ENCODE peak calls at places on chromosomes 6 and 20, in nine cellular contexts. Y is fibroblast of mammary gland, G is A673, S is mammary epithelial cell, I is HCT116, E is tibial nerve, M is AG04450, Z is left ventricle myocardium inferior, W is fibroblast of lung. K is an unnamed sample.

GRCh38 chr6:31680841-31681671 is at the start of gene LY6G5C:
- DNase-seq in Y (peak; percentile 91), G (peak; percentile 86), S (peak; percentile 69), I (peak; percentile 73), E (peak; percentile 70), M (peak; percentile 91), Z (peak; percentile 77), W (peak; percentile 85), K (peak; percentile 90)

GRCh38 chr6:90500458-90500857 is 86.4 kb downstream of the MAP3K7 start:
- DNase-seq in Y (no peak), G (peak; percentile 23), S (peak; percentile 44), I (no peak), E (no peak), M (no peak), Z (no peak), W (no peak), K (no peak)

GRCh38 chr6:16318538-16318937 is 80.2 kb downstream of the GMPR start:
- DNase-seq in Y (peak; percentile 90), G (no peak), S (peak; percentile 60), I (no peak), E (no peak), M (no peak), Z (no peak), W (peak; percentile 94), K (peak; percentile 87)

GRCh38 chr6:11006060-11006459 is 38.0 kb downstream of the ELOVL2 start:
- DNase-seq in Y (peak; percentile 19), G (no peak), S (no peak), I (no peak), E (no peak), M (no peak), Z (no peak), W (no peak), K (no peak)

GRCh38 chr20:44908987-44909871 is 631 bp upstream of the PABPC1L start:
- DNase-seq in Y (no peak), G (no peak), S (no peak), I (no peak), E (no peak), M (no peak), Z (no peak), W (no peak), K (no peak)

GRCh38 chr20:63819224-63819917 is 11.7 kb downstream of the ZBTB46 start:
- DNase-seq in Y (peak; percentile 28), G (peak; percentile 65), S (no peak), I (no peak), E (no peak), M (no peak), Z (peak; percentile 44), W (no peak), K (peak; percentile 71)

GRCh38 chr6:135604035-135604865 is 106.7 kb upstream of the AHI1 start:
- DNase-seq in Y (no peak), G (no peak), S (no peak), I (no peak), E (no peak), M (no peak), Z (no peak), W (no peak), K (no peak)

GRCh38 chr20:18754030-18754659 is 59.4 kb upstream of the SCP2D1 start:
- DNase-seq in Y (no peak), G (no peak), S (no peak), I (no peak), E (no peak), M (no peak), Z (no peak), W (peak; percentile 5), K (no peak)

GRCh38 chr6:137491478-137491877 is 2.7 kb downstream of the OLIG3 start:
- DNase-seq in Y (no peak), G (no peak), S (no peak), I (no peak), E (no peak), M (no peak), Z (no peak), W (no peak), K (no peak)

GRCh38 chr20:61252601-61253263 is 671 bp downstream of the CDH4 start:
- DNase-seq in Y (no peak), G (peak; percentile 24), S (peak; percentile 32), I (no peak), E (no peak), M (no peak), Z (no peak), W (peak; percentile 45), K (peak; percentile 43)

GRCh38 chr6:34684919-34685318 is 11.6 kb downstream of the ILRUN start:
- DNase-seq in Y (no peak), G (no peak), S (no peak), I (no peak), E (no peak), M (no peak), Z (no peak), W (no peak), K (no peak)

GRCh38 chr6:34679552-34680255 is 16.9 kb downstream of the ILRUN start:
- DNase-seq in Y (peak; percentile 33), G (peak; percentile 43), S (no peak), I (no peak), E (no peak), M (no peak), Z (no peak), W (peak; percentile 58), K (peak; percentile 16)

GRCh38 chr6:34684364-34684763 is 12.2 kb downstream of the ILRUN start:
- DNase-seq in Y (no peak), G (no peak), S (no peak), I (no peak), E (no peak), M (no peak), Z (no peak), W (no peak), K (no peak)

GRCh38 chr6:34676140-34676539 is 20.4 kb downstream of the ILRUN start:
- DNase-seq in Y (no peak), G (no peak), S (no peak), I (no peak), E (no peak), M (no peak), Z (no peak), W (no peak), K (no peak)

GRCh38 chr6:34680802-34681515 is 15.6 kb downstream of the ILRUN start:
- DNase-seq in Y (peak; percentile 76), G (no peak), S (peak; percentile 67), I (peak; percentile 27), E (no peak), M (no peak), Z (no peak), W (peak; percentile 69), K (no peak)
- H3K4me3 ChIP-seq in Y (no peak overlapping the region), G (no peak overlapping the region), S (no peak overlapping the region), I (no peak overlapping the region), E (no peak overlapping the region), M (no peak overlapping the region), Z (no peak overlapping the region), W (no peak overlapping the region), K (no peak overlapping the region)

GRCh38 chr6:66962082-66962481 is 1255.1 kb upstream of the EYS start:
- DNase-seq in Y (no peak), G (no peak), S (no peak), I (no peak), E (no peak), M (no peak), Z (no peak), W (no peak), K (no peak)
- TF ChIP-seq CTCF in Y (no peak), G (no peak), S (no peak), I (no peak), E (no peak), M (no peak), Z (no peak), W (no peak), K (no peak)

GRCh38 chr6:35451354-35452185 is 568 bp upstream of the FANCE start:
- DNase-seq in Y (no peak), G (no peak), S (no peak), I (no peak), E (no peak), M (no peak), Z (no peak), W (no peak), K (no peak)
- H3K4me3 ChIP-seq in Y (peak overlapping the region; percentile 44), G (peak overlapping the region; percentile 85), S (peak overlapping the region; percentile 11), I (peak overlapping the region; percentile 72), E (peak overlapping the region; percentile 64), M (peak overlapping the region; percentile 75), Z (peak overlapping the region; percentile 78), W (no peak overlapping the region), K (peak overlapping the region; percentile 65)

DNA sequence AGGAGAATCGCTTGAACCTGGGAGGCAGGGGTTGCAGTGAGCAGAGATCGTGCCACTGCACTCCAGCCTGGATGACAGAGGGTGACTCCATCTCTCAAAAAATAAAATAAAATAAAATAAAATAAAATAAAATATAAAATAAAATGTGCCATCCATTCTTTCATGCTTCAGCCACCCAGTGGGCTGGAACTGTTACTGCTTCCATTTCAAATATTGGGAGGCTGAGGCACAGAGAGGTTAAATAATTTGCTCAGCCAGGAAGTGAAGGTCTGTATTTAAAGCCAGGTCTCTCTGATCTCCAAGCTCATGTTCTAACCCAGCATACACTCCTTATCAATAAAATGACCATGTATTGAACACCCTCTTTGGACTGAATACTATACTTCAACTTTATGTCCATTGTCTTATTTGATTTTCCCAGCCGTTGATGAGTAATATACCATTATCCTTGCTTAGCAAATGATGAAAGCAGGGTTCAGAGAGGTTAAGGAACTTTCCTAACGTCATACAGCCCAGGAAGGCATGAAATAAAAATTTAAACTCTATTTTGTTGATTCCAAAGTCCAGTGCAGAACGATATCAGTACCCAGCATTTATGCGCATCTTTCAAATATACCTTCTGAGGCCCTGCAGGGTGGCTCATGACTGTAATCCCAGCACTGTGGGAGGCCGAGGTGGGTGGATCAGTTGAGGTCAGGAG is 25.8 kb upstream of the SLC9A8 start:
- DNase-seq in Y (no peak), G (no peak), S (no peak), I (no peak), E (no peak), M (no peak), Z (no peak), W (no peak), K (peak; percentile 62)
- TF ChIP-seq CTCF in Y (peak; percentile 38), G (no peak), S (peak; percentile 58), I (peak; percentile 36), E (peak; percentile 14), M (peak; percentile 41), Z (peak; percentile 39), W (peak; percentile 35), K (peak; percentile 29)

GRCh38 chr6:82959385-82959941 is 106.2 kb downstream of the UBE3D start:
- DNase-seq in Y (peak; percentile 31), G (peak; percentile 54), S (no peak), I (no peak), E (no peak), M (peak; percentile 58), Z (no peak), W (peak; percentile 95), K (no peak)
- H3K4me3 ChIP-seq in Y (no peak overlapping the region), G (no peak overlapping the region), S (no peak overlapping the region), I (no peak overlapping the region), E (no peak overlapping the region), M (no peak overlapping the region), Z (no peak overlapping the region), W (no peak overlapping the region), K (no peak overlapping the region)